ENCODE peak calls at places on chromosomes 6 and 20, in eight cellular contexts. G, S, R, H, M, O, B and X are unnamed samples.

GRCh38 chr6:141017941-141018340 is 1114.8 kb upstream of the GJE1 start:
- DNase-seq in S (no peak), B (no peak), R (no peak), M (no peak), O (no peak), G (no peak), H (no peak), X (no peak)

GRCh38 chr20:41030536-41031242 is 2.1 kb downstream of the TOP1 start:
- DNase-seq in S (no peak), B (no peak), M (no peak), R (peak), H (no peak), O (peak), G (peak), X (peak)

GRCh38 chr6:16035488-16036080 is 93.3 kb upstream of the MYLIP start:
- DNase-seq in O (no peak), B (no peak), R (no peak), H (no peak), G (no peak), M (no peak), S (no peak), X (no peak)

GRCh38 chr20:1434571-1435336 is 31.9 kb downstream of the NSFL1C start:
- DNase-seq in S (peak), G (peak), M (no peak), H (no peak), O (peak), B (peak), R (peak), X (peak)

GRCh38 chr20:58555078-58555765 is 40.0 kb upstream of the APCDD1L start:
- DNase-seq in R (no peak), B (no peak), H (peak), O (peak), S (no peak), G (peak), M (no peak), X (peak)

GRCh38 chr20:3156811-3157619 is 2.6 kb downstream of the FASTKD5 start:
- DNase-seq in S (no peak), H (no peak), R (peak), B (peak), G (peak), M (no peak), O (no peak), X (no peak)

GRCh38 chr6:73585566-73586415 is 65.0 kb upstream of the EEF1A1 start:
- DNase-seq in B (peak), G (peak), H (peak), S (peak), O (peak), R (peak), M (no peak), X (peak)

GRCh38 chr6:141033101-141033500 is 1099.6 kb upstream of the GJE1 start:
- DNase-seq in O (peak), B (no peak), H (no peak), S (no peak), R (no peak), G (peak), M (no peak), X (peak)

GRCh38 chr20:10795286-10796026 is 121.7 kb upstream of the JAG1 start:
- DNase-seq in S (no peak), B (no peak), H (no peak), G (no peak), O (no peak), M (no peak), R (no peak), X (no peak)

GRCh38 chr20:45893831-45894230 is 2.7 kb downstream of the CTSA start:
- DNase-seq in O (no peak), H (no peak), B (no peak), S (no peak), M (no peak), G (no peak), R (no peak), X (no peak)

GRCh38 chr6:74735304-74735703 is 470.5 kb downstream of the COL12A1 start:
- DNase-seq in O (peak), S (no peak), G (peak), R (no peak), B (no peak), H (no peak), M (no peak), X (peak)

GRCh38 chr6:24117016-24117415 is 9.0 kb upstream of the NRSN1 start:
- DNase-seq in O (no peak), S (no peak), G (no peak), M (no peak), H (no peak), R (no peak), B (no peak), X (no peak)

GRCh38 chr6:163872335-163872734 is 457.8 kb downstream of the QKI start:
- DNase-seq in M (no peak), S (no peak), O (peak), B (no peak), G (peak), R (no peak), H (no peak), X (peak)

GRCh38 chr6:34174846-34175399 is 29.0 kb upstream of the GRM4 start:
- DNase-seq in M (no peak), H (no peak), R (no peak), G (no peak), B (peak), S (peak), O (no peak), X (no peak)

GRCh38 chr6:22025468-22026159 is 271.2 kb downstream of the PRL start:
- DNase-seq in S (no peak), H (peak), R (peak), O (peak), M (no peak), B (peak), G (peak), X (peak)

GRCh38 chr6:110566346-110567125 is 90.1 kb upstream of the SLC22A16 start:
- DNase-seq in B (no peak), M (no peak), H (no peak), S (no peak), O (no peak), R (no peak), G (no peak), X (no peak)

GRCh38 chr6:89079611-89080213 is 839 bp upstream of the PNRC1 start:
- DNase-seq in G (peak), B (peak), R (peak), O (peak), M (no peak), S (peak), H (peak), X (peak)

GRCh38 chr6:15481892-15482291 is 180.9 kb downstream of the DTNBP1 start:
- DNase-seq in R (peak), M (no peak), O (no peak), H (peak), S (no peak), G (no peak), B (peak), X (no peak)

GRCh38 chr6:126439040-126439439 is 99.1 kb downstream of the CENPW start:
- DNase-seq in H (no peak), M (no peak), B (no peak), G (no peak), S (no peak), O (no peak), R (no peak), X (no peak)

GRCh38 chr6:38213275-38213674 is 393.7 kb downstream of the ZFAND3 start:
- DNase-seq in O (no peak), M (no peak), S (no peak), R (no peak), H (peak), B (no peak), G (peak), X (no peak)

GRCh38 chr20:1396702-1397101 is 3.8 kb upstream of the FKBP1A start:
- DNase-seq in R (no peak), O (no peak), G (no peak), M (no peak), B (no peak), H (no peak), S (no peak), X (no peak)

GRCh38 chr6:134534708-134535149 is 216.8 kb upstream of the SGK1 start:
- DNase-seq in M (no peak), S (no peak), O (peak), G (peak), H (no peak), R (no peak), B (no peak), X (no peak)

GRCh38 chr20:19000071-19000470 is 186.5 kb downstream of the SCP2D1 start:
- DNase-seq in G (no peak), H (no peak), S (no peak), R (no peak), M (no peak), B (no peak), O (no peak), X (no peak)

GRCh38 chr6:14466278-14466677 is 348.7 kb downstream of the CD83 start:
- DNase-seq in G (peak), R (no peak), O (peak), M (no peak), S (no peak), H (no peak), B (no peak), X (no peak)

GRCh38 chr20:35771367-35771688 is 487 bp upstream of the PHF20 start:
- DNase-seq in S (no peak), O (no peak), B (no peak), G (no peak), R (no peak), M (no peak), H (no peak), X (no peak)

GRCh38 chr6:158837684-158838625 is 18.8 kb upstream of the EZR start:
- DNase-seq in B (no peak), R (no peak), M (no peak), S (no peak), H (peak), G (no peak), O (peak), X (no peak)

GRCh38 chr6:15065603-15066002 is 180.3 kb upstream of the JARID2 start:
- DNase-seq in R (no peak), M (no peak), H (no peak), S (no peak), G (no peak), B (no peak), O (no peak), X (no peak)

GRCh38 chr6:134632034-134632433 is 314.1 kb upstream of the SGK1 start:
- DNase-seq in B (no peak), S (no peak), O (no peak), M (no peak), R (no peak), H (no peak), G (no peak), X (no peak)

GRCh38 chr20:57610261-57610952 is 9.8 kb downstream of the ZBP1 start:
- DNase-seq in H (no peak), G (no peak), S (no peak), M (peak), B (no peak), O (no peak), R (no peak), X (no peak)

GRCh38 chr20:40741507-40742106 is 52.6 kb upstream of the MAFB start:
- DNase-seq in G (peak), S (no peak), H (peak), B (peak), O (peak), R (peak), M (no peak), X (peak)

GRCh38 chr20:6767536-6768227 is at the start of gene BMP2:
- DNase-seq in R (peak), M (peak), H (peak), G (peak), B (peak), S (no peak), O (peak), X (peak)

GRCh38 chr20:39398656-39399055 is 436.5 kb downstream of the DHX35 start:
- DNase-seq in S (no peak), M (no peak), G (no peak), O (no peak), R (no peak), H (peak), B (no peak), X (no peak)
- TF ChIP-seq CTCF in S (no peak), M (no peak), G (no peak), O (no peak), R (no peak), H (peak), B (no peak), X (no peak)

GRCh38 chr20:17315491-17316231 is 88.8 kb downstream of the PCSK2 start:
- DNase-seq in H (no peak), M (no peak), R (no peak), G (no peak), S (no peak), B (no peak), O (no peak), X (no peak)

GRCh38 chr20:17314262-17314661 is 87.4 kb downstream of the PCSK2 start:
- DNase-seq in S (no peak), H (no peak), O (no peak), G (no peak), M (no peak), B (no peak), R (no peak), X (peak)

GRCh38 chr20:17320456-17320855 is 93.6 kb downstream of the PCSK2 start:
- DNase-seq in R (no peak), G (no peak), S (no peak), H (no peak), B (no peak), M (no peak), O (no peak), X (no peak)

GRCh38 chr20:17316316-17317038 is 89.6 kb downstream of the PCSK2 start:
- DNase-seq in R (no peak), O (no peak), B (no peak), H (no peak), M (no peak), S (no peak), G (no peak), X (no peak)
- TF ChIP-seq CTCF in R (no peak), O (no peak), B (no peak), H (no peak), M (no peak), S (no peak), G (no peak), X (no peak)

GRCh38 chr6:5582758-5583157 is 321.4 kb downstream of the FARS2 start:
- DNase-seq in O (no peak), H (no peak), S (no peak), G (peak), M (no peak), B (no peak), R (no peak), X (no peak)
- TF ChIP-seq CTCF in O (peak), H (peak), S (no peak), G (no peak), M (no peak), B (no peak), R (peak), X (no peak)

DNA sequence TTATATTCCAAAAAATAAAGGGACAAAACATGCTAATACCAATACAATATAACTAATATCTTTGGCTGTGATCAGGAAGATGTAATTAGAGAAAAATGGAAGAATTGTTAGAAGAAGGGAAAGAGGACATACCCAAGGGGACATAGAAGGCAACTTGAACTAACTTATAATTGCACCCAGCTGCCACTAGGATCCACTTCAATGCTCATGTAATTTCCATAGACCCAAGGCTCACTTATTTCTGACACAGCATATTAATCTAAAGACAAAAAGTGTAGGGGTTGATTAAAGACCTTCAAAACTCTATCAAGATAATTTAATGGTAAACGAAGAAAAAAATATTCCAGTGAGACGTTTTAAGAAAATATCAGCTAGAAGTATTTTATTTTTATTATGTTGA is 396.0 kb upstream of the ADGRB3 start:
- DNase-seq in R (no peak), M (no peak), S (no peak), O (no peak), B (no peak), G (no peak), H (no peak), X (no peak)
- TF ChIP-seq CTCF in R (no peak), M (no peak), S (no peak), O (no peak), B (no peak), G (no peak), H (peak), X (no peak)

GRCh38 chr6:142408409-142408808 is 106.6 kb downstream of the ADGRG6 start:
- DNase-seq in R (no peak), G (peak), M (no peak), B (no peak), O (no peak), H (no peak), S (no peak), X (no peak)
- TF ChIP-seq CTCF in R (no peak), G (peak), M (no peak), B (no peak), O (peak), H (peak), S (no peak), X (no peak)

DNA sequence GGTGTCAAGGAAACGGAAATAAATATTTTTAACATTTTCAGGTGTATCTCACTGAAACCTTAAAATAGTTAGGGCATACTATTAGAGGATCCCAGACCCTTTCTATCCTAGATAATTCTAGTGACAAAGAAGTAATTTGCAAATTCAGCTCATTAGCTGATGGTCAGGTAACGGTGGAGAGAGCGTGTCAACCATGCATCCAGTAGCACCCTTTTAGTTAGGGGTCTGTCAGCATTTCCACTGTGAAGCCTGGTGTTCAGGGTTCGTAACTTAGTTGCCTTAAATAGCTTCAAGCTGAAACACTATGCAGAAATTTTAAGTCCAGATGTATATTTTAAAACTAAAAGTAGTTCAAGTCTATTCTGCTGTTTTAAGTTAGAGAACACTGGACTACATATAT is 48.5 kb upstream of the SUPT3H start:
- DNase-seq in R (no peak), G (no peak), M (no peak), O (no peak), B (no peak), H (no peak), S (no peak), X (no peak)
- TF ChIP-seq CTCF in R (no peak), G (no peak), M (no peak), O (no peak), B (no peak), H (no peak), S (no peak), X (no peak)

GRCh38 chr6:45423901-45424627 is 46.3 kb upstream of the SUPT3H start:
- DNase-seq in O (no peak), H (peak), R (peak), B (no peak), G (no peak), M (peak), S (peak), X (no peak)
- TF ChIP-seq CTCF in O (no peak), H (peak), R (no peak), B (no peak), G (no peak), M (no peak), S (no peak), X (no peak)

GRCh38 chr6:10205120-10205519 is 209.8 kb downstream of the TFAP2A start:
- DNase-seq in B (no peak), H (no peak), S (no peak), M (no peak), G (no peak), R (no peak), O (no peak), X (peak)
- TF ChIP-seq CTCF in B (no peak), H (no peak), S (no peak), M (no peak), G (no peak), R (no peak), O (no peak), X (no peak)

GRCh38 chr20:37390891-37391525 is 45.1 kb downstream of the SRC start:
- DNase-seq in S (no peak), H (peak), B (no peak), R (no peak), G (no peak), M (peak), O (no peak), X (no peak)

GRCh38 chr20:37390503-37390890 is 44.6 kb downstream of the SRC start:
- DNase-seq in O (no peak), B (no peak), G (no peak), R (no peak), S (no peak), H (no peak), M (no peak), X (no peak)

GRCh38 chr20:37393863-37394542 is 48.1 kb downstream of the SRC start:
- DNase-seq in R (no peak), M (peak), O (no peak), S (no peak), H (no peak), B (no peak), G (no peak), X (no peak)

GRCh38 chr20:37393196-37393862 is 47.4 kb downstream of the SRC start:
- DNase-seq in G (no peak), B (no peak), O (no peak), S (no peak), M (no peak), R (no peak), H (peak), X (no peak)

DNA sequence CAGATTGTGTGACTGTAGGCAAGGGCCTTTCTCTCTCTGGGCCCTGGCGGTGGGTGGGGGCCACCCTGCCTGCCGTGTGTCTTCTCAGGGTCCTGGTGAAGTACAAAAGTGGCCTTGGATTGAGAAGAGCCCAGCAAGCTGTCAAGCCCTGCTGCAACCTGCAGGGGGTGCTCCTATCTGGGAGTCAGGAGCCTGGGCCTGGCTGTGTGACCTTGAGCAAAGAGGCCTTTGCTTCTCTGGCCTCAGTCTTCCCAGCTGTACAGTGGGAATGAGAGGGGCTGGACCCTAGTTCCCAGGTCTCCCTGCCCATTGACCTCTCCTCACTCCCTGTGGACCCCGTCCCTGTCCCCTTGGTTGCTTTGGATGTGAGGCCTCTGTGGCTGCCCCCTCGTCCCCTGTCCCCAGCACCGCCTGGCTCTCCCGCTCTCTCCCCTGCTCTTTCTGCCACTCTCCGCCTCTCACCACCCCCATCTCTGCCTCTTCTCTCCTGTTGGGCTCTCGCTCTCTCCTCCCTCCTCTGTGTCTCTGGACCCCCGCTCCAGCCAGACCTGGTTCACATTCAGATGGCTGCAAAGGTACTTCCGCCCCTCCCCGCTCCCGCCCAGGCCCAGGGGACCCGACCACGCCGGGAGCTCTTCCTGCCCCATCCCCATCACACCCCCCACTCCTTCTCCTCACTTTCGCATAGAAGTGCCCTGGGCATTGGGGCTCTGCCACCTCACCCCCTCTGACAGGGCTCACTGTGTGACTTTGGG is 46.7 kb downstream of the SRC start:
- DNase-seq in R (no peak), H (peak), G (peak), M (peak), S (no peak), B (no peak), O (peak), X (no peak)
- TF ChIP-seq CTCF in R (peak), H (peak), G (peak), M (no peak), S (peak), B (peak), O (peak), X (peak)

DNA sequence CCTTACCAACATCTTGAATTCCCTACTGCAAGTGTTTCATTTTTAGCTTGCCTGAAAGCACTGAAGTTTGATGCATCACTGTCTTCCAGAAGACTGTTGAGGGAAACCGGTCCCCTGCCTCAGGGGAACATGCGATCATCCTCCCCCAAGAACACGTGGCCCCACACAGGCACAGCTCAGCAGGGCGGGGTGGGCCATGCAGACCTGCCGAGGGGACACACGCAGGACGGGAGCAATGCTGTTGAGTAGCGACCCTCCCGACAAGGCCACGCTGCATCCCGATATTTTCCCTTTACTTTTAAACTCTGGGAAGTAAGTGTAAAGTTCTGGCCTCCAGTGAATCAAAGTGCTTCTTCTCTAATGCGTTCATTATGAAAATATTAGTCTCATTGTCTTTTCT is 59.3 kb upstream of the XRN2 start:
- DNase-seq in H (no peak), G (no peak), O (no peak), B (no peak), R (no peak), S (no peak), M (no peak), X (no peak)
- TF ChIP-seq CTCF in H (no peak), G (no peak), O (no peak), B (no peak), R (no peak), S (no peak), M (no peak), X (no peak)